ENCODE peak calls at places on chromosome 18, in nine cellular contexts. S is GM23248, O is hypothalamus, W is KG1, F is tibial nerve, D is RKO, I is kidney epithelial cell, E is amniotic stem cell, N is A549. J is an unnamed sample.

GRCh38 chr18:59707306-59707705 is 10.1 kb upstream of the CCBE1 start:
- DNase-seq in S (no peak), O (no peak), W (no peak), F (no peak), D (no peak), I (no peak), E (no peak), N (no peak), J (no peak)

GRCh38 chr18:55422456-55423185 is 165.4 kb downstream of the TCF4 start:
- DNase-seq in S (peak), O (no peak), W (no peak), F (peak), D (no peak), I (no peak), E (no peak), N (no peak), J (no peak)

GRCh38 chr18:74976331-74976909 is 232.5 kb downstream of the PTGR3 start:
- DNase-seq in S (no peak), O (no peak), W (no peak), F (no peak), D (no peak), I (no peak), E (no peak), N (no peak), J (no peak)

GRCh38 chr18:51953521-51953920 is 386.5 kb upstream of the DCC start:
- DNase-seq in S (no peak), O (no peak), W (no peak), F (no peak), D (no peak), I (peak), E (no peak), N (no peak), J (no peak)

GRCh38 chr18:22391571-22392359 is 25.9 kb downstream of the CTAGE1 start:
- DNase-seq in S (peak), O (no peak), W (no peak), F (no peak), D (peak), I (peak), E (no peak), N (no peak), J (peak)

GRCh38 chr18:12990128-12990485 is 1.1 kb upstream of the CEP192 start:
- DNase-seq in S (no peak), O (no peak), W (no peak), F (no peak), D (no peak), I (no peak), E (no peak), N (no peak), J (no peak)

GRCh38 chr18:8468911-8469310 is 140.3 kb upstream of the RAB12 start:
- DNase-seq in S (peak), O (no peak), W (no peak), F (no peak), D (no peak), I (no peak), E (no peak), N (no peak), J (no peak)

GRCh38 chr18:1659190-1659589 is 754.5 kb downstream of the ADCYAP1 start:
- DNase-seq in S (no peak), O (no peak), W (no peak), F (no peak), D (no peak), I (peak), E (no peak), N (no peak), J (no peak)

GRCh38 chr18:74082476-74083070 is 65.1 kb downstream of the FBXO15 start:
- DNase-seq in S (peak), O (no peak), W (peak), F (no peak), D (peak), I (no peak), E (peak), N (peak), J (peak)

GRCh38 chr18:62759704-62760402 is 44.5 kb downstream of the PHLPP1 start:
- DNase-seq in S (peak), O (no peak), W (no peak), F (no peak), D (peak), I (no peak), E (no peak), N (no peak), J (no peak)

GRCh38 chr18:78875998-78876650 is 103.5 kb upstream of the SALL3 start:
- DNase-seq in S (no peak), O (no peak), W (no peak), F (no peak), D (no peak), I (no peak), E (no peak), N (no peak), J (no peak)

GRCh38 chr18:60506682-60507081 is 134.1 kb upstream of the MC4R start:
- DNase-seq in S (peak), O (no peak), W (no peak), F (no peak), D (no peak), I (no peak), E (no peak), N (no peak), J (no peak)

GRCh38 chr18:22585333-22585732 is 167.6 kb upstream of the CTAGE1 start:
- DNase-seq in S (no peak), O (no peak), W (no peak), F (no peak), D (no peak), I (no peak), E (no peak), N (no peak), J (no peak)

GRCh38 chr18:5424903-5425302 is 118.9 kb downstream of the EPB41L3 start:
- DNase-seq in S (peak), O (no peak), W (no peak), F (no peak), D (peak), I (peak), E (peak), N (no peak), J (peak)

GRCh38 chr18:74397572-74397971 is 59.5 kb downstream of the DIPK1C start:
- DNase-seq in S (no peak), O (no peak), W (no peak), F (no peak), D (no peak), I (no peak), E (no peak), N (no peak), J (no peak)

GRCh38 chr18:55320399-55321255 is 267.4 kb downstream of the TCF4 start:
- DNase-seq in S (peak), O (no peak), W (no peak), F (no peak), D (no peak), I (no peak), E (no peak), N (no peak), J (no peak)

GRCh38 chr18:58682429-58683069 is 11.3 kb downstream of the MALT1 start:
- DNase-seq in S (peak), O (no peak), W (no peak), F (peak), D (peak), I (peak), E (peak), N (no peak), J (peak)

GRCh38 chr18:9760641-9761040 is 52.5 kb downstream of the RAB31 start:
- DNase-seq in S (no peak), O (no peak), W (no peak), F (no peak), D (no peak), I (no peak), E (no peak), N (no peak), J (no peak)

GRCh38 chr18:61939032-61939674 is 46.3 kb upstream of the RNF152 start:
- DNase-seq in S (no peak), O (no peak), W (no peak), F (no peak), D (no peak), I (no peak), E (no peak), N (no peak), J (no peak)